ENCODE peak calls at places on chromosomes 2 and 18, in four cellular contexts. F is heart right ventricle, V is esophagus muscularis mucosa, Z is WERI-Rb-1. K is an unnamed sample.

GRCh38 chr2:105490204-105490603 is 91.4 kb upstream of the FHL2 start:
- DNase-seq in V (no peak), Z (no peak), F (peak; percentile 36), K (no peak)

GRCh38 chr18:11728247-11728646 is 39.2 kb downstream of the GNAL start:
- DNase-seq in V (no peak), Z (peak; percentile 43), F (no peak), K (no peak)

GRCh38 chr2:8249191-8249590 is 432.7 kb upstream of the ID2 start:
- DNase-seq in Z (peak; percentile 65), V (no peak), F (no peak), K (no peak)

GRCh38 chr2:197201874-197202273 is 108.7 kb downstream of the ANKRD44 start:
- DNase-seq in Z (peak; percentile 38), V (no peak), F (no peak), K (no peak)

GRCh38 chr2:189175869-189176431 is 3.6 kb downstream of the COL5A2 start:
- DNase-seq in F (no peak), V (no peak), Z (no peak), K (no peak)

GRCh38 chr18:42561521-42561920 is 554.0 kb downstream of the RIT2 start:
- DNase-seq in V (no peak), F (no peak), Z (no peak), K (no peak)

GRCh38 chr2:28414583-28414982 is 21.9 kb downstream of the FOSL2 start:
- DNase-seq in Z (no peak), V (no peak), F (no peak), K (peak; percentile 20)

GRCh38 chr18:8167036-8167435 is 442.2 kb upstream of the RAB12 start:
- DNase-seq in F (no peak), V (no peak), Z (no peak), K (no peak)

GRCh38 chr2:63888490-63889402 is 47.0 kb downstream of the UGP2 start:
- DNase-seq in F (peak; percentile 8), V (no peak), Z (peak; percentile 58), K (no peak)

GRCh38 chr18:65750421-65751144 is at the start of gene CDH7:
- DNase-seq in V (no peak), F (no peak), Z (peak; percentile 21), K (no peak)

GRCh38 chr2:105800036-105800755 is 55.5 kb downstream of the NCK2 start:
- DNase-seq in Z (no peak), F (no peak), V (no peak), K (no peak)

GRCh38 chr18:46281185-46282176 is 177.3 kb downstream of the HAUS1 start:
- DNase-seq in V (no peak), Z (peak; percentile 87), F (peak; percentile 57), K (peak; percentile 46)

GRCh38 chr2:2812648-2813047 is 481.6 kb upstream of the MYT1L start:
- DNase-seq in Z (no peak), F (no peak), V (no peak), K (no peak)

DNA sequence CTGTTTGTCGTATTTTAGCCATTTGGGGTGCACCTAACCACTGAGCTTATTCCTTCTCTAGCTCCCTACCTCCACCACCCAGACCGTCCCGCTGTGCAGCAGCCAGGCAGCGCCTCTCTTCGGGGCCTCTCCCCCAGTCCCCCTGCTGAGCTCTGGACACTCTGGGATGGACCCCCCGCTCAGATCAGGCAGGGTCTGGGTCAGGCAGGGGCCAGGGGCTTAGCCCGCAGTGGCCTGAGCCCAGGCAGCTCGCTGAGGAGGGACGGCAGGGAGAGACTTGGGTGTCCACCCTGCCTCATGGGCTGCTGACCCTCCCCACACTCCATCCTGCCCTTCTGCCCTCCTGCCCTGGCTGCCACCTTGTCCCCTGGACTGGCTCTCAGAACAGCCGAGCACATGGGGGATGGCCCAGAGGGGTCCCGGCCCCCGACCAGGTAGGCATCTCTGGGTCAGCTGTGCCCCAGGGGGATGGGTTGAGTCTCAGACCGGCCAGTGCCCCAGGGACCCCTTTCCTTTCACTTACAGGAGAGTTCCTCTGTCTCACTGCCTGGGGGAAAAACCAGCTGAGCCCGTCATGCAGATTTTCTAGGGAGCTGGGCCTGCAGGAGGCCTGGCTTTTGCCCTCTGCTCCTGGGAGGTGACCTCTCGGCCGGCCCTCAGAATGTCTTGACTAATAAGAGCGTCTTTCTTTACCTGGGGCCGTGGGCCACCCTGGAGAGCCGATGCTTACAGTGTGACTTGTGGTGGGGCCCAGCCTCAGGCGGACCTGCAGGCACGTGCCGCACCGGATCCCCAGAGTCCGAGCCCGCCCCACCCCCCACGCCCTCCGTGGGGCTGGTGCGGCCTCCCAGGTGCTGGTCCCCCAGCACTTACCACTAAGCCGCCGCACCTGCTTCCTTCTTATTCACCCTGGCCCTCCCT is 22.8 kb upstream of the PXDN start:
- DNase-seq in Z (no peak), V (no peak), F (no peak), K (no peak)
- H3K27ac ChIP-seq in Z (no peak overlapping the region), V (no peak overlapping the region), F (no peak overlapping the region), K (no peak overlapping the region)

DNA sequence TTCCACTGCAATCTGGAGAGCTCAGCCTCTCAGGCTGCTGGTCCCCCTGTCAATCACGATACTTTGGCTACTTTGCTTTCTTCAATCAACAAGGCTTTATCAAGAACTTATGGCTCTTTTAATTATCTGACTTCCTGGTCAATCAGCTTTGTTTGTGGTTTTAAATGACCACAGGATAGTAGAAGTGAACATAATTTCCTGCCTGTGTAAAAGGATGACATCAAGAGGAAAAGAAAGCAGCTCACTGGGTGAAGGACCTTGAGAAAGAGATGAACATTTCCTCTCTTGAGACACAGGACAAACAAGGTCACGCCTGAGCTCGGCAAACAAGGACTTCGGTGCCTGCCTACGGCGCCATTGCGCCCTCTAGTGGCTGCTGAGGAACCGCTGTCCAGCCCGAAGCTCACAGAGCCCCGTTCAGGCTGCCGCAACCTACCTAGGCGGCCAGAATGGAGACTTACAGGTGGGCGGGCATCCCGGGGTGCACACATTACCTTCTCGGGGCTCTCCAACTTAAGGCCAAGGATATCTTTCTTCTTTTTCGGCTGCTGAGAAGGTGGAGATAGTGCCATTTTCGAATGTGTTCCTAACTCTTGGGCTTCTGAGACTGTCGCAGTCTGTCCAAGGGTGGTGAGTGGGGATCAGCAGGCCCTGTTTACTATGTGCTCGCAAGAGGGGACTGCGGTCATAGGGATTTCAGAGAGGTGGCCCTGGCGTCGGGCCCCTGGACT is 54.0 kb downstream of the IL1RL2 start:
- DNase-seq in Z (peak; percentile 73), F (peak; percentile 93), V (peak; percentile 96), K (peak; percentile 98)
- H3K4me3 ChIP-seq in Z (no peak overlapping the region), F (no peak overlapping the region), V (peak overlapping the region; percentile 3), K (no peak overlapping the region)

GRCh38 chr2:229193281-229193680 is 77.8 kb downstream of the PID1 start:
- DNase-seq in Z (no peak), F (no peak), V (no peak), K (no peak)
- H3K9me3 ChIP-seq in Z (no peaks in the 10 kb centered on the region), F (no peaks in the 10 kb centered on the region), V (no peaks in the 10 kb centered on the region), K (no peaks in the 10 kb centered on the region)

GRCh38 chr2:84942166-84942565 is 28.8 kb upstream of the KCMF1 start:
- DNase-seq in Z (no peak), F (no peak), V (no peak), K (no peak)

GRCh38 chr2:84944257-84944909 is 26.6 kb upstream of the KCMF1 start:
- DNase-seq in V (no peak), F (no peak), Z (no peak), K (no peak)

GRCh38 chr2:84942964-84943421 is 28.0 kb upstream of the KCMF1 start:
- DNase-seq in Z (no peak), F (no peak), V (no peak), K (no peak)

GRCh38 chr2:84946204-84947009 is 24.6 kb upstream of the KCMF1 start:
- DNase-seq in Z (no peak), V (no peak), F (no peak), K (peak; percentile 78)

GRCh38 chr2:84947010-84947593 is 23.9 kb upstream of the KCMF1 start:
- DNase-seq in Z (no peak), V (no peak), F (no peak), K (no peak)
- H3K27ac ChIP-seq in Z (no peak overlapping the region), V (no peak overlapping the region), F (no peak overlapping the region), K (no peak overlapping the region)

K was measured in left lung.